ENCODE peak calls at places on chromosomes 16 and 17, in seven cellular contexts. One of them, this sample, is unnamed.

GRCh38 chr16:86343111-86343642 is 167.2 kb upstream of the FOXF1 start:
- DNase-seq in cardiac septum: no peak
- DNase-seq in B cell: no peak
- DNase-seq in left colon: peak; percentile 47
- DNase-seq in stimulated activated CD4-positive, alpha-beta T cell treated with anti-CD3 and anti-CD28 coated beads, TNF-alpha, amount 100 ng/mL, for 4 hours: no peak
- DNase-seq in Right ventricle myocardium superior: peak; percentile 56
- DNase-seq in ELR: peak; percentile 81
- DNase-seq in this sample: no peak

GRCh38 chr17:18101828-18102227 is 6.7 kb upstream of the MYO15A start:
- DNase-seq in cardiac septum: no peak
- DNase-seq in B cell: no peak
- DNase-seq in left colon: no peak
- DNase-seq in stimulated activated CD4-positive, alpha-beta T cell treated with anti-CD3 and anti-CD28 coated beads, TNF-alpha, amount 100 ng/mL, for 4 hours: no peak
- DNase-seq in Right ventricle myocardium superior: no peak
- DNase-seq in ELR: no peak
- DNase-seq in this sample: no peak

GRCh38 chr17:13099906-13100305 is 82.1 kb upstream of the ELAC2 start:
- DNase-seq in cardiac septum: no peak
- DNase-seq in B cell: no peak
- DNase-seq in left colon: no peak
- DNase-seq in stimulated activated CD4-positive, alpha-beta T cell treated with anti-CD3 and anti-CD28 coated beads, TNF-alpha, amount 100 ng/mL, for 4 hours: no peak
- DNase-seq in Right ventricle myocardium superior: no peak
- DNase-seq in ELR: no peak
- DNase-seq in this sample: no peak

GRCh38 chr17:19726615-19727376 is 10.4 kb upstream of the SLC47A2 start:
- DNase-seq in cardiac septum: no peak
- DNase-seq in B cell: no peak
- DNase-seq in left colon: no peak
- DNase-seq in stimulated activated CD4-positive, alpha-beta T cell treated with anti-CD3 and anti-CD28 coated beads, TNF-alpha, amount 100 ng/mL, for 4 hours: no peak
- DNase-seq in Right ventricle myocardium superior: no peak
- DNase-seq in ELR: no peak
- DNase-seq in this sample: no peak

GRCh38 chr16:1890701-1891035 is 18.7 kb upstream of the MEIOB start:
- DNase-seq in cardiac septum: no peak
- DNase-seq in B cell: no peak
- DNase-seq in left colon: no peak
- DNase-seq in stimulated activated CD4-positive, alpha-beta T cell treated with anti-CD3 and anti-CD28 coated beads, TNF-alpha, amount 100 ng/mL, for 4 hours: no peak
- DNase-seq in Right ventricle myocardium superior: peak; percentile 6
- DNase-seq in ELR: no peak
- DNase-seq in this sample: no peak

GRCh38 chr17:47719411-47720152 is 13.5 kb upstream of the TBX21 start:
- DNase-seq in cardiac septum: no peak
- DNase-seq in B cell: no peak
- DNase-seq in left colon: no peak
- DNase-seq in stimulated activated CD4-positive, alpha-beta T cell treated with anti-CD3 and anti-CD28 coated beads, TNF-alpha, amount 100 ng/mL, for 4 hours: no peak
- DNase-seq in Right ventricle myocardium superior: no peak
- DNase-seq in ELR: peak; percentile 94
- DNase-seq in this sample: no peak

GRCh38 chr17:6241381-6241780 is 171.2 kb downstream of the WSCD1 start:
- DNase-seq in cardiac septum: no peak
- DNase-seq in B cell: no peak
- DNase-seq in left colon: no peak
- DNase-seq in stimulated activated CD4-positive, alpha-beta T cell treated with anti-CD3 and anti-CD28 coated beads, TNF-alpha, amount 100 ng/mL, for 4 hours: no peak
- DNase-seq in Right ventricle myocardium superior: no peak
- DNase-seq in ELR: no peak
- DNase-seq in this sample: no peak

GRCh38 chr17:36509272-36509985 is 22.9 kb downstream of the ZNHIT3 start:
- DNase-seq in cardiac septum: peak; percentile 51
- DNase-seq in B cell: no peak
- DNase-seq in left colon: no peak
- DNase-seq in stimulated activated CD4-positive, alpha-beta T cell treated with anti-CD3 and anti-CD28 coated beads, TNF-alpha, amount 100 ng/mL, for 4 hours: no peak
- DNase-seq in Right ventricle myocardium superior: no peak
- DNase-seq in ELR: no peak
- DNase-seq in this sample: no peak

GRCh38 chr17:30170415-30170987 is 53.9 kb downstream of the NSRP1 start:
- DNase-seq in cardiac septum: no peak
- DNase-seq in B cell: no peak
- DNase-seq in left colon: no peak
- DNase-seq in stimulated activated CD4-positive, alpha-beta T cell treated with anti-CD3 and anti-CD28 coated beads, TNF-alpha, amount 100 ng/mL, for 4 hours: no peak
- DNase-seq in Right ventricle myocardium superior: no peak
- DNase-seq in ELR: no peak
- DNase-seq in this sample: no peak

GRCh38 chr17:14301761-14302401 is 1.0 kb downstream of the HS3ST3B1 start:
- DNase-seq in cardiac septum: no peak
- DNase-seq in B cell: peak; percentile 73
- DNase-seq in left colon: peak; percentile 42
- DNase-seq in stimulated activated CD4-positive, alpha-beta T cell treated with anti-CD3 and anti-CD28 coated beads, TNF-alpha, amount 100 ng/mL, for 4 hours: peak; percentile 48
- DNase-seq in Right ventricle myocardium superior: peak; percentile 61
- DNase-seq in ELR: peak; percentile 73
- DNase-seq in this sample: peak; percentile 33

GRCh38 chr17:79938696-79939435 is 96.8 kb downstream of the TBC1D16 start:
- DNase-seq in cardiac septum: no peak
- DNase-seq in B cell: no peak
- DNase-seq in left colon: peak; percentile 2
- DNase-seq in stimulated activated CD4-positive, alpha-beta T cell treated with anti-CD3 and anti-CD28 coated beads, TNF-alpha, amount 100 ng/mL, for 4 hours: no peak
- DNase-seq in Right ventricle myocardium superior: peak; percentile 25
- DNase-seq in ELR: no peak
- DNase-seq in this sample: no peak

GRCh38 chr16:53334581-53334980 is 99.7 kb upstream of the RBL2 start:
- DNase-seq in cardiac septum: no peak
- DNase-seq in B cell: no peak
- DNase-seq in left colon: no peak
- DNase-seq in stimulated activated CD4-positive, alpha-beta T cell treated with anti-CD3 and anti-CD28 coated beads, TNF-alpha, amount 100 ng/mL, for 4 hours: no peak
- DNase-seq in Right ventricle myocardium superior: no peak
- DNase-seq in ELR: no peak
- DNase-seq in this sample: no peak

GRCh38 chr16:58417035-58417434 is 24.8 kb downstream of the GINS3 start:
- DNase-seq in cardiac septum: no peak
- DNase-seq in B cell: no peak
- DNase-seq in left colon: no peak
- DNase-seq in stimulated activated CD4-positive, alpha-beta T cell treated with anti-CD3 and anti-CD28 coated beads, TNF-alpha, amount 100 ng/mL, for 4 hours: no peak
- DNase-seq in Right ventricle myocardium superior: no peak
- DNase-seq in ELR: no peak
- DNase-seq in this sample: no peak

GRCh38 chr16:2199095-2199494 is 2.7 kb upstream of the CASKIN1 start:
- DNase-seq in cardiac septum: no peak
- DNase-seq in B cell: no peak
- DNase-seq in left colon: no peak
- DNase-seq in stimulated activated CD4-positive, alpha-beta T cell treated with anti-CD3 and anti-CD28 coated beads, TNF-alpha, amount 100 ng/mL, for 4 hours: no peak
- DNase-seq in Right ventricle myocardium superior: no peak
- DNase-seq in ELR: no peak
- DNase-seq in this sample: no peak

GRCh38 chr17:14451729-14452191 is 150.9 kb downstream of the HS3ST3B1 start:
- DNase-seq in cardiac septum: no peak
- DNase-seq in B cell: no peak
- DNase-seq in left colon: no peak
- DNase-seq in stimulated activated CD4-positive, alpha-beta T cell treated with anti-CD3 and anti-CD28 coated beads, TNF-alpha, amount 100 ng/mL, for 4 hours: no peak
- DNase-seq in Right ventricle myocardium superior: no peak
- DNase-seq in ELR: no peak
- DNase-seq in this sample: no peak

GRCh38 chr17:1216209-1216937 is 36.6 kb upstream of the ABR start:
- DNase-seq in cardiac septum: no peak
- DNase-seq in B cell: peak; percentile 71
- DNase-seq in left colon: no peak
- DNase-seq in stimulated activated CD4-positive, alpha-beta T cell treated with anti-CD3 and anti-CD28 coated beads, TNF-alpha, amount 100 ng/mL, for 4 hours: no peak
- DNase-seq in Right ventricle myocardium superior: no peak
- DNase-seq in ELR: no peak
- DNase-seq in this sample: no peak

GRCh38 chr17:8668181-8668740 is 37.7 kb upstream of the MYH10 start:
- DNase-seq in cardiac septum: no peak
- DNase-seq in B cell: no peak
- DNase-seq in left colon: no peak
- DNase-seq in stimulated activated CD4-positive, alpha-beta T cell treated with anti-CD3 and anti-CD28 coated beads, TNF-alpha, amount 100 ng/mL, for 4 hours: no peak
- DNase-seq in Right ventricle myocardium superior: no peak
- DNase-seq in ELR: no peak
- DNase-seq in this sample: no peak

GRCh38 chr16:22206013-22206846 is at the start of gene EEF2K:
- DNase-seq in cardiac septum: peak; percentile 94
- DNase-seq in B cell: peak; percentile 81
- DNase-seq in left colon: peak; percentile 94
- DNase-seq in stimulated activated CD4-positive, alpha-beta T cell treated with anti-CD3 and anti-CD28 coated beads, TNF-alpha, amount 100 ng/mL, for 4 hours: peak; percentile 77
- DNase-seq in Right ventricle myocardium superior: peak; percentile 95
- DNase-seq in ELR: peak; percentile 96
- DNase-seq in this sample: peak; percentile 97

GRCh38 chr16:89357460-89357859 is 132.9 kb downstream of the ANKRD11 start:
- DNase-seq in cardiac septum: peak; percentile 83
- DNase-seq in B cell: peak; percentile 44
- DNase-seq in left colon: no peak
- DNase-seq in stimulated activated CD4-positive, alpha-beta T cell treated with anti-CD3 and anti-CD28 coated beads, TNF-alpha, amount 100 ng/mL, for 4 hours: no peak
- DNase-seq in Right ventricle myocardium superior: peak; percentile 67
- DNase-seq in ELR: no peak
- DNase-seq in this sample: peak; percentile 60

GRCh38 chr17:80624864-80625263 is 80.2 kb downstream of the RPTOR start:
- DNase-seq in cardiac septum: no peak
- DNase-seq in B cell: no peak
- DNase-seq in left colon: no peak
- DNase-seq in stimulated activated CD4-positive, alpha-beta T cell treated with anti-CD3 and anti-CD28 coated beads, TNF-alpha, amount 100 ng/mL, for 4 hours: no peak
- DNase-seq in Right ventricle myocardium superior: no peak
- DNase-seq in ELR: no peak
- DNase-seq in this sample: no peak

GRCh38 chr17:34146440-34147043 is 108.5 kb upstream of the CCL2 start:
- DNase-seq in cardiac septum: no peak
- DNase-seq in B cell: peak; percentile 50
- DNase-seq in left colon: peak; percentile 67
- DNase-seq in stimulated activated CD4-positive, alpha-beta T cell treated with anti-CD3 and anti-CD28 coated beads, TNF-alpha, amount 100 ng/mL, for 4 hours: peak; percentile 4
- DNase-seq in Right ventricle myocardium superior: peak; percentile 53
- DNase-seq in ELR: peak; percentile 3
- DNase-seq in this sample: peak; percentile 76

GRCh38 chr17:47879028-47879585 is 16.9 kb upstream of the SP2 start:
- DNase-seq in cardiac septum: no peak
- DNase-seq in B cell: no peak
- DNase-seq in left colon: no peak
- DNase-seq in stimulated activated CD4-positive, alpha-beta T cell treated with anti-CD3 and anti-CD28 coated beads, TNF-alpha, amount 100 ng/mL, for 4 hours: no peak
- DNase-seq in Right ventricle myocardium superior: no peak
- DNase-seq in ELR: peak; percentile 88
- DNase-seq in this sample: no peak

GRCh38 chr16:86450691-86451090 is 59.6 kb upstream of the FOXF1 start:
- DNase-seq in cardiac septum: no peak
- DNase-seq in B cell: no peak
- DNase-seq in left colon: no peak
- DNase-seq in stimulated activated CD4-positive, alpha-beta T cell treated with anti-CD3 and anti-CD28 coated beads, TNF-alpha, amount 100 ng/mL, for 4 hours: no peak
- DNase-seq in Right ventricle myocardium superior: no peak
- DNase-seq in ELR: no peak
- DNase-seq in this sample: no peak

GRCh38 chr17:40309938-40310510 is 1.0 kb downstream of the RARA start:
- DNase-seq in cardiac septum: peak; percentile 33
- DNase-seq in B cell: no peak
- DNase-seq in left colon: peak; percentile 31
- DNase-seq in stimulated activated CD4-positive, alpha-beta T cell treated with anti-CD3 and anti-CD28 coated beads, TNF-alpha, amount 100 ng/mL, for 4 hours: no peak
- DNase-seq in Right ventricle myocardium superior: no peak
- DNase-seq in ELR: no peak
- DNase-seq in this sample: no peak

GRCh38 chr17:17805575-17805974 is 31.2 kb downstream of the SREBF1 start:
- DNase-seq in cardiac septum: no peak
- DNase-seq in B cell: no peak
- DNase-seq in left colon: no peak
- DNase-seq in stimulated activated CD4-positive, alpha-beta T cell treated with anti-CD3 and anti-CD28 coated beads, TNF-alpha, amount 100 ng/mL, for 4 hours: no peak
- DNase-seq in Right ventricle myocardium superior: no peak
- DNase-seq in ELR: no peak
- DNase-seq in this sample: no peak

GRCh38 chr17:29129731-29130130 is 50.5 kb downstream of the MYO18A start:
- DNase-seq in cardiac septum: no peak
- DNase-seq in B cell: no peak
- DNase-seq in left colon: no peak
- DNase-seq in stimulated activated CD4-positive, alpha-beta T cell treated with anti-CD3 and anti-CD28 coated beads, TNF-alpha, amount 100 ng/mL, for 4 hours: no peak
- DNase-seq in Right ventricle myocardium superior: no peak
- DNase-seq in ELR: no peak
- DNase-seq in this sample: peak; percentile 56

GRCh38 chr16:57479422-57480126 is 6.7 kb downstream of the DOK4 start:
- DNase-seq in cardiac septum: peak; percentile 76
- DNase-seq in B cell: no peak
- DNase-seq in left colon: peak; percentile 76
- DNase-seq in stimulated activated CD4-positive, alpha-beta T cell treated with anti-CD3 and anti-CD28 coated beads, TNF-alpha, amount 100 ng/mL, for 4 hours: no peak
- DNase-seq in Right ventricle myocardium superior: peak; percentile 66
- DNase-seq in ELR: peak; percentile 66
- DNase-seq in this sample: no peak

GRCh38 chr17:79521225-79521624 is 89.6 kb downstream of the RBFOX3 start:
- DNase-seq in cardiac septum: no peak
- DNase-seq in B cell: no peak
- DNase-seq in left colon: no peak
- DNase-seq in stimulated activated CD4-positive, alpha-beta T cell treated with anti-CD3 and anti-CD28 coated beads, TNF-alpha, amount 100 ng/mL, for 4 hours: no peak
- DNase-seq in Right ventricle myocardium superior: no peak
- DNase-seq in ELR: no peak
- DNase-seq in this sample: no peak